ENCODE peak calls at places on chromosomes 12 and 14, in seven cellular contexts. One of them, this sample, is unnamed.

GRCh38 chr12:101407054-101407437 is 526 bp downstream of the ARL1 start:
- DNase-seq in GM10248: no peak
- DNase-seq in left ventricle myocardium inferior: no peak
- DNase-seq in nephron progenitor cell: no peak
- DNase-seq in AG08396: no peak
- DNase-seq in NCI-H1092 treated with DMSO at 0.1 percent for 48 hours: no peak
- DNase-seq in T1000: no peak
- DNase-seq in this sample: no peak

GRCh38 chr12:27970391-27970980 is 2.0 kb downstream of the PTHLH start:
- DNase-seq in GM10248: no peak
- DNase-seq in left ventricle myocardium inferior: no peak
- DNase-seq in nephron progenitor cell: peak; percentile 61
- DNase-seq in AG08396: peak; percentile 48
- DNase-seq in NCI-H1092 treated with DMSO at 0.1 percent for 48 hours: no peak
- DNase-seq in T1000: no peak
- DNase-seq in this sample: no peak

GRCh38 chr14:22159968-22160367 is 429.1 kb downstream of the DAD1 start:
- DNase-seq in GM10248: no peak
- DNase-seq in left ventricle myocardium inferior: no peak
- DNase-seq in nephron progenitor cell: no peak
- DNase-seq in AG08396: no peak
- DNase-seq in NCI-H1092 treated with DMSO at 0.1 percent for 48 hours: no peak
- DNase-seq in T1000: no peak
- DNase-seq in this sample: no peak

GRCh38 chr12:57796996-57797395 is 14.4 kb downstream of the TSFM start:
- DNase-seq in GM10248: no peak
- DNase-seq in left ventricle myocardium inferior: no peak
- DNase-seq in nephron progenitor cell: no peak
- DNase-seq in AG08396: no peak
- DNase-seq in NCI-H1092 treated with DMSO at 0.1 percent for 48 hours: no peak
- DNase-seq in T1000: no peak
- DNase-seq in this sample: no peak

GRCh38 chr12:109581856-109582255 is 8.3 kb downstream of the MVK start:
- DNase-seq in GM10248: no peak
- DNase-seq in left ventricle myocardium inferior: no peak
- DNase-seq in nephron progenitor cell: no peak
- DNase-seq in AG08396: peak; percentile 70
- DNase-seq in NCI-H1092 treated with DMSO at 0.1 percent for 48 hours: no peak
- DNase-seq in T1000: no peak
- DNase-seq in this sample: no peak

GRCh38 chr12:92649511-92650227 is 53.1 kb upstream of the PLEKHG7 start:
- DNase-seq in GM10248: peak; percentile 66
- DNase-seq in left ventricle myocardium inferior: no peak
- DNase-seq in nephron progenitor cell: peak; percentile 50
- DNase-seq in AG08396: peak; percentile 80
- DNase-seq in NCI-H1092 treated with DMSO at 0.1 percent for 48 hours: peak; percentile 50
- DNase-seq in T1000: peak; percentile 98
- DNase-seq in this sample: peak; percentile 28

GRCh38 chr14:22188346-22188745 is 400.7 kb downstream of the DAD1 start:
- DNase-seq in GM10248: no peak
- DNase-seq in left ventricle myocardium inferior: no peak
- DNase-seq in nephron progenitor cell: no peak
- DNase-seq in AG08396: no peak
- DNase-seq in NCI-H1092 treated with DMSO at 0.1 percent for 48 hours: no peak
- DNase-seq in T1000: no peak
- DNase-seq in this sample: no peak

GRCh38 chr14:92408186-92408585 is 85.2 kb downstream of the SLC24A4 start:
- DNase-seq in GM10248: no peak
- DNase-seq in left ventricle myocardium inferior: no peak
- DNase-seq in nephron progenitor cell: no peak
- DNase-seq in AG08396: no peak
- DNase-seq in NCI-H1092 treated with DMSO at 0.1 percent for 48 hours: peak; percentile 30
- DNase-seq in T1000: no peak
- DNase-seq in this sample: no peak

GRCh38 chr12:64673490-64674169 is 63.3 kb downstream of the RASSF3 start:
- DNase-seq in GM10248: no peak
- DNase-seq in left ventricle myocardium inferior: no peak
- DNase-seq in nephron progenitor cell: no peak
- DNase-seq in AG08396: no peak
- DNase-seq in NCI-H1092 treated with DMSO at 0.1 percent for 48 hours: peak; percentile 79
- DNase-seq in T1000: no peak
- DNase-seq in this sample: no peak

GRCh38 chr12:121781751-121782615 is 11.5 kb downstream of the RHOF start:
- DNase-seq in GM10248: peak; percentile 72
- DNase-seq in left ventricle myocardium inferior: no peak
- DNase-seq in nephron progenitor cell: no peak
- DNase-seq in AG08396: no peak
- DNase-seq in NCI-H1092 treated with DMSO at 0.1 percent for 48 hours: no peak
- DNase-seq in T1000: no peak
- DNase-seq in this sample: no peak

This sample was measured in ovary.